ENCODE peak calls at places on chromosomes 16 and 17, in nine cellular contexts. F is sigmoid colon; D is A549; M is mesenchymal stem cell; A is psoas muscle; H is WTC11; O is OCI-M1; Y is astrocyte of the hippocampus; C is activated T-cell treated with anti-CD3 and anti-CD28 coated beads, Interleukin-2, amount 50 U/mL, for 1 hour. V is an unnamed sample.

GRCh38 chr16:87850009-87851006 is 19.0 kb downstream of the SLC7A5 start:
- DNase-seq in F (no peak), D (no peak), M (peak), A (peak), H (peak), O (peak), Y (peak), C (peak), V (peak)

GRCh38 chr17:31216053-31216751 is 80.8 kb downstream of the OMG start:
- DNase-seq in F (no peak), D (peak), M (peak), A (no peak), H (no peak), O (peak), Y (peak), C (no peak), V (peak)

GRCh38 chr17:73827627-73828241 is 183.5 kb upstream of the SDK2 start:
- DNase-seq in F (peak), D (peak), M (no peak), A (no peak), H (no peak), O (no peak), Y (no peak), C (peak), V (peak)

GRCh38 chr16:88700636-88701482 is 5.3 kb downstream of the RNF166 start:
- DNase-seq in F (peak), D (no peak), M (peak), A (peak), H (no peak), O (peak), Y (peak), C (peak), V (no peak)

GRCh38 chr16:57041182-57042156 is 50.9 kb upstream of the CPNE2 start:
- DNase-seq in F (no peak), D (peak), M (no peak), A (no peak), H (no peak), O (no peak), Y (no peak), C (peak), V (peak)

GRCh38 chr16:66207864-66208226 is 158.6 kb upstream of the CDH5 start:
- DNase-seq in F (no peak), D (no peak), M (no peak), A (no peak), H (no peak), O (no peak), Y (no peak), C (no peak), V (no peak)

GRCh38 chr17:38587193-38587592 is 18.6 kb downstream of the SRCIN1 start:
- DNase-seq in F (no peak), D (no peak), M (no peak), A (no peak), H (no peak), O (no peak), Y (no peak), C (no peak), V (no peak)

GRCh38 chr16:66538910-66539309 is 11.0 kb downstream of the TK2 start:
- DNase-seq in F (no peak), D (no peak), M (no peak), A (no peak), H (no peak), O (no peak), Y (no peak), C (no peak), V (no peak)

GRCh38 chr16:83946781-83947566 is 6.1 kb upstream of the OSGIN1 start:
- DNase-seq in F (no peak), D (no peak), M (no peak), A (no peak), H (no peak), O (no peak), Y (no peak), C (no peak), V (no peak)

GRCh38 chr16:12159028-12159427 is 182.5 kb downstream of the SNX29 start:
- DNase-seq in F (no peak), D (no peak), M (no peak), A (no peak), H (no peak), O (no peak), Y (no peak), C (no peak), V (no peak)

GRCh38 chr17:77494664-77495435 is 354.1 kb downstream of the SEC14L1 start:
- DNase-seq in F (peak), D (peak), M (peak), A (peak), H (peak), O (peak), Y (peak), C (peak), V (peak)

GRCh38 chr16:69865701-69866100 is 85.4 kb upstream of the CLEC18A start:
- DNase-seq in F (no peak), D (no peak), M (peak), A (no peak), H (no peak), O (peak), Y (peak), C (no peak), V (no peak)

GRCh38 chr17:9371019-9371418 is 204.6 kb downstream of the STX8 start:
- DNase-seq in F (no peak), D (peak), M (peak), A (no peak), H (no peak), O (no peak), Y (peak), C (no peak), V (no peak)

GRCh38 chr16:56312556-56312955 is 112.8 kb downstream of the AMFR start:
- DNase-seq in F (no peak), D (no peak), M (no peak), A (no peak), H (no peak), O (no peak), Y (no peak), C (no peak), V (no peak)

GRCh38 chr16:17211797-17212196 is 259.0 kb downstream of the XYLT1 start:
- DNase-seq in F (no peak), D (peak), M (no peak), A (no peak), H (peak), O (no peak), Y (peak), C (peak), V (peak)

GRCh38 chr16:50888486-50889261 is 146.8 kb downstream of the CYLD start:
- DNase-seq in F (no peak), D (no peak), M (no peak), A (no peak), H (no peak), O (no peak), Y (no peak), C (no peak), V (no peak)

GRCh38 chr16:88634141-88634993 is 4.0 kb upstream of the IL17C start:
- DNase-seq in F (no peak), D (no peak), M (peak), A (no peak), H (peak), O (peak), Y (peak), C (peak), V (peak)

GRCh38 chr17:73489333-73489732 is 154.9 kb downstream of the SDK2 start:
- DNase-seq in F (no peak), D (no peak), M (no peak), A (no peak), H (no peak), O (no peak), Y (no peak), C (no peak), V (peak)